ENCODE peak calls at places on chromosomes 11 and 22, in nine cellular contexts. J is RWPE1; O is heart left ventricle; B is sigmoid colon; I is substantia nigra; Z is CD8-positive, alpha-beta T cell; T is GM23338; V is AG04450; S is spleen. W is an unnamed sample.

GRCh38 chr11:69436041-69436982 is 45.2 kb upstream of the LINC01488 start:
- DNase-seq in J (no peak), O (no peak), B (peak; percentile 56), I (no peak), Z (no peak), T (no peak), V (no peak), S (peak; percentile 59), W (no peak)

GRCh38 chr11:134277176-134278001 is 1.2 kb downstream of the GLB1L3 start:
- DNase-seq in J (no peak), O (no peak), B (no peak), I (no peak), Z (peak; percentile 48), T (peak; percentile 73), V (no peak), S (no peak), W (no peak)

GRCh38 chr11:13343931-13344717 is 66.5 kb downstream of the BMAL1 start:
- DNase-seq in J (peak; percentile 66), O (peak; percentile 69), B (no peak), I (peak; percentile 15), Z (peak; percentile 75), T (peak; percentile 87), V (peak; percentile 47), S (no peak), W (no peak)

GRCh38 chr22:46074771-46075551 is 75.4 kb upstream of the PPARA start:
- DNase-seq in J (no peak), O (no peak), B (peak; percentile 68), I (no peak), Z (no peak), T (peak; percentile 36), V (no peak), S (peak; percentile 71), W (no peak)

GRCh38 chr22:42336527-42337227 is 66.2 kb upstream of the TCF20 start:
- DNase-seq in J (no peak), O (no peak), B (no peak), I (no peak), Z (no peak), T (no peak), V (no peak), S (no peak), W (no peak)

GRCh38 chr22:43883012-43883661 is 8.7 kb downstream of the PNPLA5 start:
- DNase-seq in J (peak; percentile 55), O (no peak), B (peak; percentile 54), I (no peak), Z (no peak), T (peak; percentile 96), V (no peak), S (peak; percentile 56), W (peak; percentile 36)

GRCh38 chr11:59756845-59757244 is 1.7 kb downstream of the STX3 start:
- DNase-seq in J (peak; percentile 69), O (no peak), B (peak; percentile 74), I (peak; percentile 4), Z (no peak), T (peak; percentile 16), V (no peak), S (peak; percentile 76), W (peak; percentile 39)

GRCh38 chr11:11763796-11764427 is 77.9 kb upstream of the USP47 start:
- DNase-seq in J (no peak), O (no peak), B (no peak), I (no peak), Z (no peak), T (no peak), V (no peak), S (no peak), W (no peak)

GRCh38 chr11:64204464-64204989 is 2.0 kb upstream of the FERMT3 start:
- DNase-seq in J (peak; percentile 89), O (peak; percentile 83), B (peak; percentile 94), I (peak; percentile 31), Z (peak; percentile 87), T (peak; percentile 93), V (peak; percentile 95), S (peak; percentile 95), W (peak; percentile 66)

GRCh38 chr11:115463606-115464005 is 40.6 kb downstream of the CADM1 start:
- DNase-seq in J (no peak), O (no peak), B (no peak), I (no peak), Z (no peak), T (no peak), V (no peak), S (no peak), W (no peak)

GRCh38 chr22:32564170-32565001 is 89.8 kb downstream of the FBXO7 start:
- DNase-seq in J (no peak), O (no peak), B (peak; percentile 59), I (no peak), Z (no peak), T (no peak), V (no peak), S (no peak), W (no peak)

GRCh38 chr22:18979957-18980356 is 43.9 kb upstream of the PRODH start:
- DNase-seq in J (no peak), O (no peak), B (no peak), I (no peak), Z (no peak), T (no peak), V (no peak), S (peak; percentile 8), W (peak; percentile 58)

GRCh38 chr11:70891844-70892380 is 360.5 kb downstream of the SHANK2 start:
- DNase-seq in J (no peak), O (no peak), B (no peak), I (no peak), Z (no peak), T (no peak), V (no peak), S (peak; percentile 28), W (no peak)

GRCh38 chr11:16312242-16312641 is 44.1 kb downstream of the SOX6 start:
- DNase-seq in J (no peak), O (no peak), B (no peak), I (no peak), Z (no peak), T (no peak), V (no peak), S (no peak), W (no peak)

GRCh38 chr11:60251485-60252207 is 8.7 kb upstream of the MS4A4E start:
- DNase-seq in J (no peak), O (no peak), B (no peak), I (no peak), Z (no peak), T (peak; percentile 52), V (no peak), S (no peak), W (no peak)

GRCh38 chr22:26689553-26690301 is 32.3 kb downstream of the MIAT start:
- DNase-seq in J (no peak), O (no peak), B (no peak), I (no peak), Z (no peak), T (peak; percentile 20), V (no peak), S (no peak), W (no peak)
- H3K27ac ChIP-seq in J (no peak overlapping the region), O (no peak overlapping the region), B (no peak overlapping the region), I (no peak overlapping the region), Z (no peak overlapping the region), T (peak overlapping the region; percentile 42), V (no peak overlapping the region), S (no peak overlapping the region), W (no peak overlapping the region)

DNA sequence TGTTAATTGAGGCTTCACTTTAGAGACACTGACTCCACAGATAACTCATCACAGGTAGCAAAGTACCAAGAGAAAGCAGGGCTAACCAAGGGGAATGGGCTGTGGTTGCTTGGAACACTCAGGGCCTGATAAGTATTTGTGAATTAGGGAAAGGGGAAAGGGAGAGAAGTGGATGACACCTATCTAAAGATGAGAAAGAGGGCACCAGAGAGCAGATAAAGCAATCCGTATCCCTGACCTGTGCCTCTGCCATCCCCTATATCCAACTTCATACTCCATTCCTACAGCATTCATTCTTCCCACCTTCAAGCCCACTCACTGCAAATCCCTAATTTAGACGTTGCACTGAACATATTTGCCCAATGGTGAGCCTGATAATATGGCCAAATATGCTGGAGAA is 43.0 kb upstream of the API5 start:
- DNase-seq in J (no peak), O (no peak), B (no peak), I (no peak), Z (no peak), T (peak; percentile 25), V (no peak), S (no peak), W (no peak)
- H3K27ac ChIP-seq in J (no peak overlapping the region), O (no peak overlapping the region), B (no peak overlapping the region), I (no peak overlapping the region), Z (no peak overlapping the region), T (no peak overlapping the region), V (no peak overlapping the region), S (peak overlapping the region; percentile 7), W (no peak overlapping the region)

GRCh38 chr11:117570701-117571100 is 226.3 kb downstream of the DSCAML1 start:
- DNase-seq in J (no peak), O (no peak), B (peak; percentile 61), I (no peak), Z (no peak), T (no peak), V (no peak), S (peak; percentile 43), W (no peak)

GRCh38 chr11:117573326-117573725 is 223.7 kb downstream of the DSCAML1 start:
- DNase-seq in J (no peak), O (no peak), B (peak; percentile 42), I (no peak), Z (no peak), T (no peak), V (no peak), S (no peak), W (no peak)

GRCh38 chr11:117572671-117573070 is 224.3 kb downstream of the DSCAML1 start:
- DNase-seq in J (no peak), O (no peak), B (no peak), I (no peak), Z (no peak), T (no peak), V (no peak), S (no peak), W (no peak)

GRCh38 chr11:117574551-117574950 is 222.5 kb downstream of the DSCAML1 start:
- DNase-seq in J (no peak), O (no peak), B (peak; percentile 32), I (no peak), Z (no peak), T (no peak), V (no peak), S (no peak), W (no peak)

DNA sequence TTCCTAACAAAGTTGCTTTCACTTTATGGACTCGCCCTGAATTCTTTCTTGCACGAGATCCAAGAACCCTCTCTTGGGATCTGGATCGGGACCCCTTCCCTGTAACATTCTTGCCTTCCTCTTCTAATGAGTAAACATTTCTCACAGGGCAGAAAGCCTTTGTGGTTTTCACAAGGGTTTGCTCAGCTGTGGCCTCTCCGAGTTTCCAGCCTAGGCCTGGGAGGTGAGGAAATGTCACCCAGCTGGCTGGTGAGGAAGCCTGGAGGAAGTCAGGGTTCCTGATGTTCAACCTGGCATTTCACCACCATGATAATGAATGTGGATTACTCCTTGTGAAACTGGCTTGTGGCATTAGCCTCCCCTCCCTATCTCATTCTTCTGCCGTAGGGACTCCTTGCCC is 224.9 kb downstream of the DSCAML1 start:
- DNase-seq in J (no peak), O (no peak), B (peak; percentile 40), I (no peak), Z (no peak), T (no peak), V (no peak), S (no peak), W (no peak)
- H3K27ac ChIP-seq in J (no peak overlapping the region), O (no peak overlapping the region), B (no peak overlapping the region), I (no peak overlapping the region), Z (no peak overlapping the region), T (no peak overlapping the region), V (no peak overlapping the region), S (no peak overlapping the region), W (no peak overlapping the region)

DNA sequence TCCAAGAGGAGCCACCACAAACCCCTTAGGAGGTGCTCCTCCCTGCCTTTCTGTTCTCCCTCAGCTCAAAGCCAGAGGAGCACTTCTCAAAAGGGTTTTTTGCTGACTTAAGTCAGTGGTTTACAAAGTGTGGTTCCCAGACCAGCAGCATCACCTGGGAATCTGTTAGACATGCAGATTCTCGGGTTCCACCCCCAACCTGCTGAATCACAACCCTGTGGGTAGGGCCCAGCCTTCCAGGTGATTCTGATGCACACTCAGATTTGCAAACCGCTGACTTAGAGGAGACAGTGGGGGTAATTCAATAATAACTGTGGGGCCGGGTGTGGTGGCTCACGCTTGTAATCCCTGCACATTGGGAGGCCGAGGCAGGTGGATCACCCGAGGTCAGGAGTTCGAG is 22.8 kb downstream of the CREB3L1 start:
- DNase-seq in J (no peak), O (no peak), B (no peak), I (no peak), Z (no peak), T (no peak), V (no peak), S (no peak), W (no peak)
- H3K27ac ChIP-seq in J (peak overlapping the region; percentile 60), O (no peak overlapping the region), B (no peak overlapping the region), I (no peak overlapping the region), Z (no peak overlapping the region), T (no peak overlapping the region), V (peak overlapping the region; percentile 55), S (no peak overlapping the region), W (no peak overlapping the region)